ENCODE peak calls at places on chromosomes 12 and 14, in four cellular contexts. O is neural progenitor cell; W is CD8-positive, alpha-beta memory T cell; Y is brain microvascular endothelial cell. Q is an unnamed sample.

GRCh38 chr12:98388126-98388525 is 127.3 kb upstream of the TMPO start:
- DNase-seq in O (no peak), W (no peak), Y (no peak), Q (no peak)

GRCh38 chr12:570949-571794 is 92.1 kb downstream of the NINJ2 start:
- DNase-seq in O (peak; percentile 47), W (no peak), Y (no peak), Q (peak; percentile 92)

GRCh38 chr12:56873382-56873781 is 60.8 kb downstream of the SDR9C7 start:
- DNase-seq in O (no peak), W (no peak), Y (no peak), Q (no peak)

GRCh38 chr14:58243790-58244555 is 670 bp upstream of the PSMA3 start:
- DNase-seq in O (peak; percentile 12), W (peak; percentile 5), Y (no peak), Q (peak; percentile 31)

GRCh38 chr14:32224731-32225377 is 21.8 kb upstream of the RNU6-8 start:
- DNase-seq in O (peak; percentile 47), W (no peak), Y (peak; percentile 54), Q (peak; percentile 87)

GRCh38 chr14:73253721-73254120 is 16.4 kb downstream of the PAPLN start:
- DNase-seq in O (no peak), W (no peak), Y (no peak), Q (no peak)

GRCh38 chr12:106022568-106023012 is 116.2 kb downstream of the NUAK1 start:
- DNase-seq in O (no peak), W (no peak), Y (no peak), Q (no peak)

GRCh38 chr12:40105515-40106201 is at the start of gene SLC2A13:
- DNase-seq in O (peak; percentile 89), W (peak; percentile 77), Y (peak; percentile 24), Q (peak; percentile 53)

GRCh38 chr14:68084256-68084655 is 264.7 kb downstream of the RAD51B start:
- DNase-seq in O (peak; percentile 47), W (no peak), Y (peak; percentile 16), Q (peak; percentile 40)

GRCh38 chr12:120689397-120690082 is 2.6 kb downstream of the MLEC start:
- DNase-seq in O (no peak), W (no peak), Y (peak; percentile 10), Q (no peak)

GRCh38 chr14:81164167-81164774 is 56.5 kb downstream of the GTF2A1 start:
- DNase-seq in O (peak; percentile 78), W (no peak), Y (peak; percentile 81), Q (peak; percentile 87)

GRCh38 chr14:36105401-36105800 is 71.1 kb downstream of the PTCSC3 start:
- DNase-seq in O (peak; percentile 75), W (no peak), Y (no peak), Q (peak; percentile 25)

GRCh38 chr14:92531151-92531873 is 17.7 kb downstream of the RIN3 start:
- DNase-seq in O (no peak), W (peak; percentile 88), Y (no peak), Q (no peak)

GRCh38 chr12:48973992-48974673 is 2.6 kb upstream of the WNT10B start:
- DNase-seq in O (peak; percentile 79), W (no peak), Y (peak; percentile 61), Q (peak; percentile 44)

GRCh38 chr14:105411985-105412767 is 7.5 kb upstream of the MTA1 start:
- DNase-seq in O (no peak), W (no peak), Y (no peak), Q (no peak)

GRCh38 chr12:116717466-116718457 is 20.1 kb downstream of the SPRING1 start:
- DNase-seq in O (no peak), W (no peak), Y (peak; percentile 55), Q (peak; percentile 76)

GRCh38 chr14:80313806-80314205 is 102.5 kb upstream of the DIO2 start:
- DNase-seq in O (no peak), W (no peak), Y (no peak), Q (no peak)

GRCh38 chr12:42587564-42588307 is 1.8 kb downstream of the PRICKLE1 start:
- DNase-seq in O (no peak), W (no peak), Y (no peak), Q (no peak)

GRCh38 chr12:93530358-93530757 is 42.1 kb upstream of the SOCS2 start:
- DNase-seq in O (no peak), W (no peak), Y (no peak), Q (peak; percentile 46)

GRCh38 chr12:7064516-7064915 is 4.0 kb downstream of the C1S start:
- DNase-seq in O (no peak), W (no peak), Y (peak; percentile 4), Q (peak; percentile 53)

GRCh38 chr12:66964629-66965028 is 285.8 kb upstream of the GRIP1 start:
- DNase-seq in O (no peak), W (peak; percentile 84), Y (peak; percentile 87), Q (no peak)

GRCh38 chr14:33837943-33838683 is 112.8 kb downstream of the EGLN3 start:
- DNase-seq in O (no peak), W (no peak), Y (no peak), Q (no peak)

GRCh38 chr14:95635051-95635450 is 51.2 kb upstream of the TCL1B start:
- DNase-seq in O (no peak), W (no peak), Y (no peak), Q (no peak)

GRCh38 chr14:24231263-24232120 is 675 bp downstream of the NEDD8 start:
- DNase-seq in O (no peak), W (no peak), Y (no peak), Q (no peak)

GRCh38 chr12:62317017-62317416 is 56.8 kb downstream of the USP15 start:
- DNase-seq in O (no peak), W (no peak), Y (no peak), Q (no peak)

GRCh38 chr14:105374389-105374788 is 23.9 kb upstream of the TEX22 start:
- DNase-seq in O (no peak), W (no peak), Y (no peak), Q (no peak)

GRCh38 chr12:1587927-1588573 is 6.3 kb downstream of the FBXL14 start:
- DNase-seq in O (peak; percentile 84), W (peak; percentile 43), Y (no peak), Q (no peak)

GRCh38 chr12:93242154-93242958 is 135.4 kb upstream of the NUDT4 start:
- DNase-seq in O (no peak), W (no peak), Y (no peak), Q (no peak)

GRCh38 chr12:57722716-57723629 is 15.6 kb downstream of the AGAP2 start:
- DNase-seq in O (no peak), W (no peak), Y (no peak), Q (no peak)

GRCh38 chr12:107247650-107248049 is 154.3 kb upstream of the CRY1 start:
- DNase-seq in O (no peak), W (no peak), Y (no peak), Q (no peak)

GRCh38 chr12:5590316-5590715 is 158.4 kb downstream of the NTF3 start:
- DNase-seq in O (no peak), W (no peak), Y (no peak), Q (no peak)

GRCh38 chr14:103960457-103960856 is 18.1 kb upstream of the RD3L start:
- DNase-seq in O (no peak), W (no peak), Y (no peak), Q (no peak)

GRCh38 chr12:64820593-64820992 is 3.9 kb upstream of the TBC1D30 start:
- DNase-seq in O (no peak), W (no peak), Y (no peak), Q (no peak)

GRCh38 chr14:56145965-56146364 is 27.8 kb downstream of the PELI2 start:
- DNase-seq in O (no peak), W (no peak), Y (peak; percentile 83), Q (peak; percentile 94)

GRCh38 chr12:130984183-130985058 is 30.7 kb downstream of the ADGRD1 start:
- DNase-seq in O (no peak), W (no peak), Y (no peak), Q (no peak)

GRCh38 chr12:46387697-46388096 is 15.1 kb upstream of the SLC38A2 start:
- DNase-seq in O (no peak), W (peak; percentile 36), Y (no peak), Q (no peak)

GRCh38 chr12:19034937-19035336 is 94.6 kb upstream of the PLEKHA5 start:
- DNase-seq in O (no peak), W (no peak), Y (no peak), Q (no peak)

GRCh38 chr12:2383276-2384028 is 330.7 kb downstream of the CACNA1C start:
- DNase-seq in O (peak; percentile 20), W (no peak), Y (peak; percentile 46), Q (peak; percentile 14)

GRCh38 chr14:68215628-68216027 is 396.0 kb downstream of the RAD51B start:
- DNase-seq in O (no peak), W (no peak), Y (no peak), Q (no peak)

GRCh38 chr14:85466678-85467077 is 63.3 kb upstream of the FLRT2 start:
- DNase-seq in O (no peak), W (no peak), Y (peak; percentile 38), Q (peak; percentile 41)

GRCh38 chr14:99838555-99839193 is 45.5 kb downstream of the EML1 start:
- DNase-seq in O (peak; percentile 88), W (no peak), Y (peak; percentile 12), Q (peak; percentile 10)
- H3K4me3 ChIP-seq in O (peak overlapping the region; percentile 24), W (no peak overlapping the region), Y (no peak overlapping the region), Q (no peak overlapping the region)

GRCh38 chr12:51971679-51972423 is 20.4 kb downstream of the ACVR1B start:
- DNase-seq in O (no peak), W (no peak), Y (no peak), Q (no peak)
- H3K4me3 ChIP-seq in O (no peak overlapping the region), W (peak overlapping the region; percentile 11), Y (no peak overlapping the region), Q (no peak overlapping the region)

GRCh38 chr12:92032965-92033364 is 112.7 kb downstream of the BTG1 start:
- DNase-seq in O (no peak), W (no peak), Y (no peak), Q (no peak)

GRCh38 chr12:92034083-92034482 is 111.6 kb downstream of the BTG1 start:
- DNase-seq in O (no peak), W (no peak), Y (no peak), Q (no peak)

GRCh38 chr12:92035477-92035876 is 110.2 kb downstream of the BTG1 start:
- DNase-seq in O (no peak), W (no peak), Y (no peak), Q (no peak)

GRCh38 chr12:92036061-92036620 is 109.5 kb downstream of the BTG1 start:
- DNase-seq in O (no peak), W (no peak), Y (no peak), Q (no peak)

DNA sequence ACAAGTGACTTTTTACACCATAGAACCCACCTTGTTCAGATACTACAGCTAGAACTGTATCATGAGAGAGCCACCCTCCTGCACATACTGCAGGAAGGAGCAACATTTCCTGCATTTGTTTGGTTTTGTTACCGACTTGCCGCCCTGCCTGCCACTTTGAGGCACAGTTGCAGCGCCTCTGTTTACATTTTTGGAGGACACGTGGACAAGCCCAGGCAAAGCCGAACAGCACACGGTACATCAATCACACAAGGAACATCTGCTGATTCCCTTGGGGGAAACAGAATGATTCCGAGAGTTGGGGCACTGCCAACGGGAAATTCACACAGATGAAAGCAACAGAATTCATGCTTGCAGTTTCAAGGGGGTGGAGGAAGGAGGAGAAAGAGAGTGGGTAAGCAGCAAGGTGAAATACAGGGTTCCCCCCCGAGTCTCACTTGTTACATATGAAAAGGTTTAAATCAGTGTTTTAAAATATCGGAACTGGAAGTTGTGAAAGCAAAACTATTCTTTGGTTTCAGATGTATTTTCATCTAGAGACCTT is 110.7 kb downstream of the BTG1 start:
- DNase-seq in O (no peak), W (peak; percentile 75), Y (peak; percentile 56), Q (peak; percentile 95)
- H3K4me3 ChIP-seq in O (no peak overlapping the region), W (peak overlapping the region; percentile 44), Y (peak overlapping the region; percentile 46), Q (no peak overlapping the region)

GRCh38 chr14:22095845-22096510 is 422.4 kb upstream of the OR4E1 start:
- DNase-seq in O (no peak), W (no peak), Y (no peak), Q (no peak)
- H3K4me3 ChIP-seq in O (no peak overlapping the region), W (peak overlapping the region; percentile 26), Y (no peak overlapping the region), Q (no peak overlapping the region)